ENCODE peak calls at places on chromosomes 2 and 18, in eight cellular contexts. Y, T, U, K, Q, D, E and P are unnamed samples.

GRCh38 chr18:14122099-14122498 is 10.1 kb downstream of the ZNF519 start:
- DNase-seq in Y (no peak), T (no peak), U (no peak), K (no peak), Q (no peak), D (no peak), E (no peak), P (no peak)

GRCh38 chr2:237352279-237352845 is 61.6 kb downstream of the COL6A3 start:
- DNase-seq in Y (no peak), T (no peak), U (no peak), K (no peak), Q (no peak), D (no peak), E (no peak), P (no peak)

GRCh38 chr2:49585921-49586320 is 431.6 kb upstream of the FSHR start:
- DNase-seq in Y (no peak), T (no peak), U (no peak), K (no peak), Q (no peak), D (no peak), E (no peak), P (no peak)

GRCh38 chr2:84899181-84899580 is 6.3 kb upstream of the TMSB10 start:
- DNase-seq in Y (no peak), T (no peak), U (no peak), K (no peak), Q (no peak), D (no peak), E (no peak), P (no peak)

GRCh38 chr2:61770298-61770697 is 83.6 kb downstream of the FAM161A start:
- DNase-seq in Y (no peak), T (no peak), U (no peak), K (no peak), Q (no peak), D (no peak), E (no peak), P (no peak)

GRCh38 chr18:36389027-36389426 is 91.5 kb downstream of the FHOD3 start:
- DNase-seq in Y (no peak), T (no peak), U (no peak), K (no peak), Q (no peak), D (no peak), E (no peak), P (no peak)

GRCh38 chr2:149972039-149972438 is 384.5 kb upstream of the MMADHC start:
- DNase-seq in Y (peak; percentile 16), T (no peak), U (no peak), K (no peak), Q (no peak), D (no peak), E (no peak), P (no peak)

GRCh38 chr2:241964133-241964532 is 94.6 kb downstream of the RTP5 start:
- DNase-seq in Y (no peak), T (no peak), U (peak; percentile 37), K (no peak), Q (no peak), D (no peak), E (no peak), P (no peak)

GRCh38 chr2:238457927-238458324 is 31.2 kb downstream of the ASB1 start:
- DNase-seq in Y (no peak), T (no peak), U (no peak), K (no peak), Q (no peak), D (no peak), E (no peak), P (no peak)

GRCh38 chr2:18362696-18363095 is 197.8 kb downstream of the RDH14 start:
- DNase-seq in Y (no peak), T (no peak), U (no peak), K (no peak), Q (no peak), D (no peak), E (no peak), P (no peak)

GRCh38 chr2:70005752-70006446 is 44.5 kb upstream of the ASPRV1 start:
- DNase-seq in Y (no peak), T (no peak), U (no peak), K (no peak), Q (no peak), D (no peak), E (no peak), P (no peak)

GRCh38 chr18:42373584-42373983 is 418.6 kb downstream of the PIK3C3 start:
- DNase-seq in Y (no peak), T (no peak), U (no peak), K (no peak), Q (no peak), D (no peak), E (no peak), P (no peak)

GRCh38 chr2:238294046-238294392 is 5.6 kb upstream of the PER2 start:
- DNase-seq in Y (no peak), T (no peak), U (no peak), K (no peak), Q (no peak), D (no peak), E (no peak), P (no peak)

GRCh38 chr2:74534411-74534810 is 4.7 kb downstream of the HTRA2 start:
- DNase-seq in Y (no peak), T (no peak), U (no peak), K (no peak), Q (no peak), D (no peak), E (no peak), P (no peak)

GRCh38 chr2:238669581-238670340 is 178.1 kb upstream of the TWIST2 start:
- DNase-seq in Y (no peak), T (no peak), U (no peak), K (no peak), Q (no peak), D (no peak), E (no peak), P (no peak)

GRCh38 chr2:65368464-65368863 is 63.9 kb downstream of the SPRED2 start:
- DNase-seq in Y (no peak), T (no peak), U (no peak), K (no peak), Q (no peak), D (no peak), E (no peak), P (no peak)

GRCh38 chr2:120926463-120927165 is 190.9 kb downstream of the GLI2 start:
- DNase-seq in Y (no peak), T (no peak), U (no peak), K (no peak), Q (no peak), D (no peak), E (no peak), P (no peak)

GRCh38 chr2:143762176-143762928 is 633.1 kb downstream of the ARHGAP15 start:
- DNase-seq in Y (no peak), T (no peak), U (no peak), K (no peak), Q (no peak), D (no peak), E (no peak), P (no peak)